ENCODE peak calls at places on chromosomes 2 and 18, in ten cellular contexts. One of them, this sample, is unnamed.

GRCh38 chr2:46801731-46802664 is 113.6 kb downstream of the MCFD2 start:
- DNase-seq in AG09309: no peak
- DNase-seq in tibial nerve: no peak
- DNase-seq in heart left ventricle: no peak
- DNase-seq in cardiac fibroblast: no peak
- DNase-seq in Jurkat, Clone E6-1: no peak
- DNase-seq in dorsolateral prefrontal cortex: no peak
- DNase-seq in cardiac muscle cell: no peak
- DNase-seq in GM23248: peak
- DNase-seq in AG04449: no peak
- DNase-seq in this sample: no peak

GRCh38 chr2:78082555-78082954 is 560.4 kb upstream of the LRRTM4 start:
- DNase-seq in AG09309: no peak
- DNase-seq in tibial nerve: no peak
- DNase-seq in heart left ventricle: no peak
- DNase-seq in cardiac fibroblast: no peak
- DNase-seq in Jurkat, Clone E6-1: no peak
- DNase-seq in dorsolateral prefrontal cortex: no peak
- DNase-seq in cardiac muscle cell: no peak
- DNase-seq in GM23248: no peak
- DNase-seq in AG04449: no peak
- DNase-seq in this sample: no peak

GRCh38 chr2:235204923-235205322 is 253.1 kb downstream of the SH3BP4 start:
- DNase-seq in AG09309: no peak
- DNase-seq in tibial nerve: no peak
- DNase-seq in heart left ventricle: no peak
- DNase-seq in cardiac fibroblast: no peak
- DNase-seq in Jurkat, Clone E6-1: no peak
- DNase-seq in dorsolateral prefrontal cortex: no peak
- DNase-seq in cardiac muscle cell: no peak
- DNase-seq in GM23248: peak
- DNase-seq in AG04449: no peak
- DNase-seq in this sample: no peak

GRCh38 chr2:150045601-150046000 is 441.9 kb downstream of the RND3 start:
- DNase-seq in AG09309: no peak
- DNase-seq in tibial nerve: no peak
- DNase-seq in heart left ventricle: no peak
- DNase-seq in cardiac fibroblast: no peak
- DNase-seq in Jurkat, Clone E6-1: no peak
- DNase-seq in dorsolateral prefrontal cortex: no peak
- DNase-seq in cardiac muscle cell: no peak
- DNase-seq in GM23248: no peak
- DNase-seq in AG04449: no peak
- DNase-seq in this sample: no peak

GRCh38 chr2:50449306-50449705 is 582.6 kb downstream of the NRXN1 start:
- DNase-seq in AG09309: no peak
- DNase-seq in tibial nerve: no peak
- DNase-seq in heart left ventricle: no peak
- DNase-seq in cardiac fibroblast: no peak
- DNase-seq in Jurkat, Clone E6-1: no peak
- DNase-seq in dorsolateral prefrontal cortex: no peak
- DNase-seq in cardiac muscle cell: no peak
- DNase-seq in GM23248: no peak
- DNase-seq in AG04449: no peak
- DNase-seq in this sample: no peak

GRCh38 chr2:176130153-176130916 is 830 bp downstream of the HOXD8 start:
- DNase-seq in AG09309: no peak
- DNase-seq in tibial nerve: peak
- DNase-seq in heart left ventricle: no peak
- DNase-seq in cardiac fibroblast: no peak
- DNase-seq in Jurkat, Clone E6-1: no peak
- DNase-seq in dorsolateral prefrontal cortex: no peak
- DNase-seq in cardiac muscle cell: peak
- DNase-seq in GM23248: peak
- DNase-seq in AG04449: no peak
- DNase-seq in this sample: no peak

GRCh38 chr2:97715951-97716694 is 2.7 kb downstream of the ZAP70 start:
- DNase-seq in AG09309: no peak
- DNase-seq in tibial nerve: no peak
- DNase-seq in heart left ventricle: no peak
- DNase-seq in cardiac fibroblast: no peak
- DNase-seq in Jurkat, Clone E6-1: no peak
- DNase-seq in dorsolateral prefrontal cortex: no peak
- DNase-seq in cardiac muscle cell: no peak
- DNase-seq in GM23248: no peak
- DNase-seq in AG04449: no peak
- DNase-seq in this sample: no peak

GRCh38 chr18:21830533-21830932 is 89.9 kb downstream of the MIB1 start:
- DNase-seq in AG09309: no peak
- DNase-seq in tibial nerve: no peak
- DNase-seq in heart left ventricle: no peak
- DNase-seq in cardiac fibroblast: no peak
- DNase-seq in Jurkat, Clone E6-1: no peak
- DNase-seq in dorsolateral prefrontal cortex: no peak
- DNase-seq in cardiac muscle cell: no peak
- DNase-seq in GM23248: no peak
- DNase-seq in AG04449: no peak
- DNase-seq in this sample: no peak

GRCh38 chr2:238728322-238729260 is 119.3 kb upstream of the TWIST2 start:
- DNase-seq in AG09309: peak
- DNase-seq in tibial nerve: peak
- DNase-seq in heart left ventricle: no peak
- DNase-seq in cardiac fibroblast: peak
- DNase-seq in Jurkat, Clone E6-1: no peak
- DNase-seq in dorsolateral prefrontal cortex: no peak
- DNase-seq in cardiac muscle cell: no peak
- DNase-seq in GM23248: peak
- DNase-seq in AG04449: peak
- DNase-seq in this sample: peak
- H3K4me3 ChIP-seq in AG09309: no peak
- H3K4me3 ChIP-seq in tibial nerve: no peak
- H3K4me3 ChIP-seq in heart left ventricle: no peak
- H3K4me3 ChIP-seq in cardiac fibroblast: no peak
- H3K4me3 ChIP-seq in Jurkat, Clone E6-1: no peak
- H3K4me3 ChIP-seq in dorsolateral prefrontal cortex: no peak
- H3K4me3 ChIP-seq in cardiac muscle cell: no peak
- H3K4me3 ChIP-seq in GM23248: peak
- H3K4me3 ChIP-seq in AG04449: no peak
- H3K4me3 ChIP-seq in this sample: no peak

GRCh38 chr2:181686566-181687185 is 6.4 kb upstream of the NEUROD1 start:
- DNase-seq in AG09309: no peak
- DNase-seq in tibial nerve: no peak
- DNase-seq in heart left ventricle: no peak
- DNase-seq in cardiac fibroblast: no peak
- DNase-seq in Jurkat, Clone E6-1: no peak
- DNase-seq in dorsolateral prefrontal cortex: no peak
- DNase-seq in cardiac muscle cell: no peak
- DNase-seq in GM23248: no peak
- DNase-seq in AG04449: no peak
- DNase-seq in this sample: no peak

GRCh38 chr2:181694271-181694670 is 14.0 kb upstream of the NEUROD1 start:
- DNase-seq in AG09309: no peak
- DNase-seq in tibial nerve: no peak
- DNase-seq in heart left ventricle: no peak
- DNase-seq in cardiac fibroblast: no peak
- DNase-seq in Jurkat, Clone E6-1: no peak
- DNase-seq in dorsolateral prefrontal cortex: no peak
- DNase-seq in cardiac muscle cell: no peak
- DNase-seq in GM23248: no peak
- DNase-seq in AG04449: no peak
- DNase-seq in this sample: no peak

GRCh38 chr2:181685150-181685688 is 4.9 kb upstream of the NEUROD1 start:
- DNase-seq in AG09309: no peak
- DNase-seq in tibial nerve: no peak
- DNase-seq in heart left ventricle: no peak
- DNase-seq in cardiac fibroblast: peak
- DNase-seq in Jurkat, Clone E6-1: no peak
- DNase-seq in dorsolateral prefrontal cortex: no peak
- DNase-seq in cardiac muscle cell: peak
- DNase-seq in GM23248: peak
- DNase-seq in AG04449: no peak
- DNase-seq in this sample: no peak

DNA sequence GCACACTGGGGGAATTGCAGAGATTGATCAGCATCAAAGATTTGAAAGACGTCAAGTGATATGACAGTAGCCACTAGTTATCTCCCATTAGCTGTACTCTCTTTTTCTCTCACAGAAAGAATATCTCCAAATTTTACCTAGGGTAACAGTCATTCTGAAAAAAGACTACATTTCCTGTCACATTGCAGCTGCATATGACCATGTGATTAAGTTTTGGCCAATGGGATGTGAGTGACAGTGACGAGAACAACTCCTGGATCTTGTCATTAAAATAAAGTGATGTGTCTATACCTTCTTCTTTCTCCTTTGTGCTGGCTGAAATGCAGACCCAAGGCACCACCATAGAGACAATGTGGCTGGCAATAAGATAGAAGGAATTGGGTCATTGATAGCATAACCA is 10.5 kb upstream of the NEUROD1 start:
- DNase-seq in AG09309: no peak
- DNase-seq in tibial nerve: no peak
- DNase-seq in heart left ventricle: no peak
- DNase-seq in cardiac fibroblast: no peak
- DNase-seq in Jurkat, Clone E6-1: no peak
- DNase-seq in dorsolateral prefrontal cortex: no peak
- DNase-seq in cardiac muscle cell: no peak
- DNase-seq in GM23248: no peak
- DNase-seq in AG04449: no peak
- DNase-seq in this sample: no peak
- H3K4me3 ChIP-seq in AG09309: no peak
- H3K4me3 ChIP-seq in tibial nerve: no peak
- H3K4me3 ChIP-seq in heart left ventricle: no peak
- H3K4me3 ChIP-seq in cardiac fibroblast: no peak
- H3K4me3 ChIP-seq in Jurkat, Clone E6-1: no peak
- H3K4me3 ChIP-seq in dorsolateral prefrontal cortex: no peak
- H3K4me3 ChIP-seq in cardiac muscle cell: no peak
- H3K4me3 ChIP-seq in GM23248: no peak
- H3K4me3 ChIP-seq in AG04449: no peak
- H3K4me3 ChIP-seq in this sample: no peak

GRCh38 chr2:112666764-112667122 is 21.0 kb downstream of the SLC20A1 start:
- DNase-seq in AG09309: no peak
- DNase-seq in tibial nerve: no peak
- DNase-seq in heart left ventricle: no peak
- DNase-seq in cardiac fibroblast: no peak
- DNase-seq in Jurkat, Clone E6-1: no peak
- DNase-seq in dorsolateral prefrontal cortex: no peak
- DNase-seq in cardiac muscle cell: no peak
- DNase-seq in GM23248: no peak
- DNase-seq in AG04449: no peak
- DNase-seq in this sample: no peak

GRCh38 chr2:112661656-112662305 is 16.0 kb downstream of the SLC20A1 start:
- DNase-seq in AG09309: no peak
- DNase-seq in tibial nerve: no peak
- DNase-seq in heart left ventricle: no peak
- DNase-seq in cardiac fibroblast: no peak
- DNase-seq in Jurkat, Clone E6-1: no peak
- DNase-seq in dorsolateral prefrontal cortex: no peak
- DNase-seq in cardiac muscle cell: no peak
- DNase-seq in GM23248: no peak
- DNase-seq in AG04449: no peak
- DNase-seq in this sample: no peak

GRCh38 chr2:112664689-112665088 is 18.9 kb downstream of the SLC20A1 start:
- DNase-seq in AG09309: no peak
- DNase-seq in tibial nerve: no peak
- DNase-seq in heart left ventricle: no peak
- DNase-seq in cardiac fibroblast: no peak
- DNase-seq in Jurkat, Clone E6-1: no peak
- DNase-seq in dorsolateral prefrontal cortex: no peak
- DNase-seq in cardiac muscle cell: no peak
- DNase-seq in GM23248: no peak
- DNase-seq in AG04449: no peak
- DNase-seq in this sample: no peak

GRCh38 chr2:112662702-112663101 is 17.0 kb downstream of the SLC20A1 start:
- DNase-seq in AG09309: no peak
- DNase-seq in tibial nerve: no peak
- DNase-seq in heart left ventricle: no peak
- DNase-seq in cardiac fibroblast: no peak
- DNase-seq in Jurkat, Clone E6-1: no peak
- DNase-seq in dorsolateral prefrontal cortex: no peak
- DNase-seq in cardiac muscle cell: no peak
- DNase-seq in GM23248: no peak
- DNase-seq in AG04449: no peak
- DNase-seq in this sample: no peak

DNA sequence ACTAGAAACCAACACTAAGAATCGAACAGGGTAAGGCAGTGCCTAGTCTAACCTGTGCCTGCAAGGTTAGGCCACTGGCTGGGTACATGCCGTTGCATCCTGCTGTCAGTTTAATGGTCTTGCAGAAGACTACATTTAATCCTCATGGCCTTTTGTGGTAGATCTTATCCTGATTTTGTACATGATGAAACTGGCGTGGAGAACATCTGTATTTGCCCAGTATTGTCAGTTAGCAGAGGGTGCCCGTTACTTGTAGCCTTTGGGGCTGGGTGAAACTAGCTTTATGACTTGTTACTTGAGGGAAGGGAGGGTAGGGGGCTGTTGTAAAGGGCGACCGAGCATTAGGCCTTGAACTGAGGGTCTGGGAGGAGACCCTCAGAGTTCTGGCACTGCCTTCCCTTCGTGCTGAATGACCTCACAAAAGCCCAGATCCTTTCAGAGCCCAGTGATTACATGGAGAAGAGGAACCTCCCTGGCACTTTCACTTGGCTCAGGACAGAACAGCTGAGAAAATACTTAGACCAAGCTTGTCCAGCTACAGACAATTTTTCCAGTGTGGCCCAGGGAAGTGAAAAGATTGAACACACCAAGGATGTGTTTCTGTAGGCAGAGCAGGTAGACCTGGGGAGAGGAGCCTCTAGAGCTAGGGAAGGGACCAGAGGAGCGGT is 19.5 kb downstream of the SLC20A1 start:
- DNase-seq in AG09309: no peak
- DNase-seq in tibial nerve: no peak
- DNase-seq in heart left ventricle: no peak
- DNase-seq in cardiac fibroblast: no peak
- DNase-seq in Jurkat, Clone E6-1: no peak
- DNase-seq in dorsolateral prefrontal cortex: no peak
- DNase-seq in cardiac muscle cell: no peak
- DNase-seq in GM23248: no peak
- DNase-seq in AG04449: no peak
- DNase-seq in this sample: no peak
- H3K4me3 ChIP-seq in AG09309: no peak
- H3K4me3 ChIP-seq in tibial nerve: no peak
- H3K4me3 ChIP-seq in heart left ventricle: no peak
- H3K4me3 ChIP-seq in cardiac fibroblast: no peak
- H3K4me3 ChIP-seq in Jurkat, Clone E6-1: no peak
- H3K4me3 ChIP-seq in dorsolateral prefrontal cortex: no peak
- H3K4me3 ChIP-seq in cardiac muscle cell: no peak
- H3K4me3 ChIP-seq in GM23248: no peak
- H3K4me3 ChIP-seq in AG04449: no peak
- H3K4me3 ChIP-seq in this sample: no peak

DNA sequence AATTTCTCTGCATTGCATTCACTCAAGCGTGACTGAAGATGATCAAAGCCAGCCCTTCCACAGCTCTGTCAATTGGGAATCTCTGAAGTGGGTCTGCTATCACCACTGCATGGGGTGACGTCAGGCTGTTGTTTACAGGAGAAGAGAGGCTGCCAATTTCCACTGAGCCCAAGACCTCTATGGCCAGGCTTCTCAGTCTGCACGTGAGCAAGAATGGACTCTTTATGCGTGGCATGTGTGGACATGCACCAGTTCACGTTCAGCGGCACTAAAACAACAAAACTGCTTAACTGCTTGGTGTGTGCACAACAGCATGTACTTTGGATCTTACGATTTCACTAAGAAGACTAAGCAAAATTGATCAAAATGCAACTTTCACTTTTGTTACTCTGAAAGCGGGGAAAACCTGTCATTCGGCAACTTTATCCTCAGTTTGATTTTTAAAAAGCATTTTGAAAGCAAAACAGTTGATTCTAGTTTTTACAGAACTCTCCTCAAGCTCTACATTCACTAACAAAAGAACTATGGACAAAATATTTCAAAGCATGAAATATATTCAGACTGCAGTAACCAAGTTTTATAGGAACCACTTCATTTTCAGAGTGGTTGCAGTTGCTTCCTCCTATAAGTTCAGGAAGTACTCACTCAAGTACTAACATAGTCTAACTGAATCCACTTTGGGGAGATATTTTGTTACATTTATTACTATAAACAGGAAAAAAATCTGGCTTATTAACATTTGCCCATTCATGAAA is 77.0 kb upstream of the SERTAD2 start:
- DNase-seq in AG09309: peak
- DNase-seq in tibial nerve: peak
- DNase-seq in heart left ventricle: peak
- DNase-seq in cardiac fibroblast: peak
- DNase-seq in Jurkat, Clone E6-1: no peak
- DNase-seq in dorsolateral prefrontal cortex: peak
- DNase-seq in cardiac muscle cell: peak
- DNase-seq in GM23248: peak
- DNase-seq in AG04449: no peak
- DNase-seq in this sample: no peak
- H3K4me3 ChIP-seq in AG09309: peak
- H3K4me3 ChIP-seq in tibial nerve: peak
- H3K4me3 ChIP-seq in heart left ventricle: peak
- H3K4me3 ChIP-seq in cardiac fibroblast: peak
- H3K4me3 ChIP-seq in Jurkat, Clone E6-1: no peak
- H3K4me3 ChIP-seq in dorsolateral prefrontal cortex: peak
- H3K4me3 ChIP-seq in cardiac muscle cell: no peak
- H3K4me3 ChIP-seq in GM23248: peak
- H3K4me3 ChIP-seq in AG04449: peak
- H3K4me3 ChIP-seq in this sample: peak

This sample was measured in skeletal muscle cell.